ENCODE peak calls at places on chromosome 12, in ten cellular contexts. Z is body of pancreas; C is stimulated activated CD4-positive, alpha-beta T cell treated with anti-CD3 and anti-CD28 coated beads, Interleukin-2, amount 100 ng/mL, for 24 hours; T is NCI-H2029 treated with DMSO at 0.1 percent for 48 hours; U is adrenal gland; G is activated gamma-delta T cell treated with Interleukin-2 at 50 U/mL for 16 hours; H is nephron progenitor cell; W is activated CD4-positive, CD25-positive, alpha-beta regulatory T cell treated with anti-CD3 and anti-CD28 coated beads, Interleukin-2, amount 50 U/mL, for 72 hours; F is GM13977; R is EL. V is an unnamed sample.

GRCh38 chr12:94535614-94535932 is 75.9 kb upstream of the CEP83 start:
- DNase-seq in R (no peak), W (no peak), F (no peak), U (no peak), H (peak; percentile 4), T (peak; percentile 68), G (no peak), C (no peak), Z (no peak), V (no peak)

GRCh38 chr12:57725851-57726150 is 12.7 kb downstream of the AGAP2 start:
- DNase-seq in U (no peak), R (no peak), T (no peak), F (peak; percentile 36), Z (no peak), G (no peak), C (no peak), W (no peak), H (no peak), V (no peak)

GRCh38 chr12:66449531-66449930 is 147.2 kb downstream of the HELB start:
- DNase-seq in G (no peak), R (no peak), U (no peak), T (peak; percentile 2), H (no peak), W (no peak), F (no peak), Z (no peak), C (no peak), V (no peak)

GRCh38 chr12:121776190-121777098 is 17.0 kb downstream of the RHOF start:
- DNase-seq in Z (peak; percentile 84), C (peak; percentile 97), F (peak; percentile 90), U (peak; percentile 86), W (peak; percentile 94), G (peak; percentile 95), T (peak; percentile 16), R (peak; percentile 61), H (peak; percentile 86), V (peak; percentile 84)

GRCh38 chr12:94140556-94140955 is 7.8 kb upstream of the PLXNC1 start:
- DNase-seq in H (peak; percentile 40), U (peak; percentile 13), C (peak; percentile 65), T (no peak), W (peak; percentile 56), R (peak; percentile 16), F (peak; percentile 61), G (peak; percentile 21), Z (no peak), V (peak; percentile 23)

GRCh38 chr12:101927999-101928398 is 50.6 kb downstream of the DRAM1 start:
- DNase-seq in U (no peak), F (no peak), W (no peak), R (no peak), T (no peak), G (no peak), H (no peak), Z (no peak), C (no peak), V (no peak)

GRCh38 chr12:31803306-31804184 is 74.7 kb upstream of the AMN1 start:
- DNase-seq in T (no peak), R (no peak), C (no peak), U (no peak), W (no peak), Z (no peak), G (no peak), F (no peak), H (no peak), V (no peak)

GRCh38 chr12:115273446-115273845 is 589.5 kb upstream of the TBX3 start:
- DNase-seq in Z (no peak), T (no peak), U (no peak), F (no peak), R (no peak), H (no peak), C (no peak), G (no peak), W (no peak), V (no peak)

GRCh38 chr12:12550277-12550676 is 12.4 kb downstream of the DUSP16 start:
- DNase-seq in H (no peak), W (no peak), R (no peak), F (no peak), Z (no peak), G (no peak), U (no peak), T (no peak), C (no peak), V (no peak)

GRCh38 chr12:16012086-16012485 is 101.0 kb downstream of the DERA start:
- DNase-seq in T (no peak), R (no peak), G (no peak), C (no peak), F (no peak), W (no peak), U (peak; percentile 59), H (no peak), Z (peak; percentile 72), V (no peak)

GRCh38 chr12:109900752-109901580 is 892 bp downstream of the TCHP start:
- DNase-seq in U (no peak), C (no peak), T (peak; percentile 1), G (no peak), H (peak; percentile 30), F (peak; percentile 60), R (peak; percentile 26), W (no peak), Z (no peak), V (no peak)

GRCh38 chr12:113980537-113981337 is 14.6 kb upstream of the RBM19 start:
- DNase-seq in H (peak; percentile 65), U (peak; percentile 46), F (peak; percentile 45), Z (peak; percentile 43), G (no peak), T (peak; percentile 69), R (peak; percentile 68), C (peak; percentile 24), W (no peak), V (no peak)

V was measured in T follicular helper cell.